ENCODE peak calls at places on chromosome 1, in nine cellular contexts. P is glutamatergic neuron; R is activated CD4-positive, CD25-positive, alpha-beta regulatory T cell treated with anti-CD3 and anti-CD28 coated beads, Interleukin-2, amount 50 U/mL, for 72 hours; E is left lobe of liver; F is psoas muscle; Z is kidney epithelial cell; V is Right ventricle myocardium superior; A is naive thymus-derived CD8-positive, alpha-beta T cell; Y is tibial nerve. T is an unnamed sample.

GRCh38 chr1:67646145-67647035 is 38.6 kb upstream of the GADD45A start:
- DNase-seq in P (peak), R (no peak), E (peak), F (peak), Z (no peak), V (peak), A (no peak), Y (no peak), T (no peak)

GRCh38 chr1:29396438-29397255 is 160.3 kb downstream of the PTPRU start:
- DNase-seq in P (no peak), R (no peak), E (peak), F (no peak), Z (no peak), V (no peak), A (no peak), Y (no peak), T (no peak)

GRCh38 chr1:29963946-29964345 is 727.6 kb downstream of the PTPRU start:
- DNase-seq in P (no peak), R (no peak), E (peak), F (no peak), Z (no peak), V (no peak), A (no peak), Y (no peak), T (no peak)

GRCh38 chr1:187338762-187339412 is 510.1 kb downstream of the PLA2G4A start:
- DNase-seq in P (no peak), R (no peak), E (no peak), F (no peak), Z (no peak), V (no peak), A (no peak), Y (no peak), T (no peak)

GRCh38 chr1:96843196-96843595 is 121.6 kb downstream of the PTBP2 start:
- DNase-seq in P (no peak), R (no peak), E (no peak), F (no peak), Z (peak), V (no peak), A (no peak), Y (no peak), T (no peak)

GRCh38 chr1:207502726-207503125 is 6.8 kb downstream of the CR1 start:
- DNase-seq in P (no peak), R (no peak), E (no peak), F (no peak), Z (no peak), V (no peak), A (no peak), Y (no peak), T (no peak)

GRCh38 chr1:220894025-220894923 is 15.0 kb downstream of the HLX start:
- DNase-seq in P (peak), R (no peak), E (no peak), F (no peak), Z (no peak), V (no peak), A (no peak), Y (no peak), T (no peak)

GRCh38 chr1:1068374-1069060 is 5.6 kb downstream of the RNF223 start:
- DNase-seq in P (no peak), R (peak), E (no peak), F (no peak), Z (no peak), V (no peak), A (peak), Y (no peak), T (no peak)

GRCh38 chr1:41665962-41666917 is 181.8 kb upstream of the EDN2 start:
- DNase-seq in P (no peak), R (no peak), E (no peak), F (no peak), Z (no peak), V (no peak), A (no peak), Y (no peak), T (no peak)